ENCODE peak calls at places on chromosomes 11 and 22, in six cellular contexts. W, C, P, H, V and X are unnamed samples.
A peak's percentile ranks its signal among the peaks of the same experiment; 100 is the strongest.

GRCh38 chr22:23675502-23676415 is 15.1 kb upstream of the RGL4 start:
- DNase-seq in H (no peak), C (no peak), W (peak; percentile 71), P (peak; percentile 85), V (no peak), X (no peak)

GRCh38 chr11:27626938-27627586 is 73.2 kb downstream of the BDNF start:
- DNase-seq in C (no peak), W (no peak), V (no peak), P (no peak), H (no peak), X (no peak)

GRCh38 chr11:130002352-130002845 is at the start of gene PRDM10:
- DNase-seq in C (peak; percentile 98), H (peak; percentile 89), P (peak; percentile 96), W (peak; percentile 95), V (peak; percentile 90), X (peak; percentile 73)

GRCh38 chr11:45322891-45323597 is 36.9 kb upstream of the SYT13 start:
- DNase-seq in W (no peak), C (no peak), V (no peak), H (no peak), P (no peak), X (no peak)

GRCh38 chr11:10784229-10785145 is 24.2 kb downstream of the EIF4G2 start:
- DNase-seq in V (no peak), C (no peak), P (no peak), W (no peak), H (no peak), X (no peak)

GRCh38 chr11:95232666-95233065 is 1.7 kb upstream of the SESN3 start:
- DNase-seq in W (no peak), V (no peak), H (no peak), C (no peak), P (no peak), X (no peak)

GRCh38 chr11:43268161-43268560 is 43.6 kb upstream of the API5 start:
- DNase-seq in W (no peak), C (no peak), P (no peak), V (no peak), H (no peak), X (peak; percentile 10)

GRCh38 chr22:23214398-23214797 is 34.1 kb downstream of the BCR start:
- DNase-seq in P (no peak), W (no peak), H (no peak), C (no peak), V (no peak), X (no peak)

GRCh38 chr11:35138949-35139881 is at the start of gene CD44:
- DNase-seq in W (peak; percentile 90), C (peak; percentile 34), H (peak; percentile 61), P (peak; percentile 91), V (peak; percentile 76), X (peak; percentile 91)

GRCh38 chr11:123122341-123122740 is 60.4 kb upstream of the HSPA8 start:
- DNase-seq in V (no peak), H (no peak), C (no peak), P (no peak), W (no peak), X (peak; percentile 48)

GRCh38 chr11:93005239-93005638 is 35.8 kb downstream of the MTNR1B start:
- DNase-seq in W (no peak), H (no peak), P (no peak), V (no peak), C (no peak), X (peak; percentile 39)

GRCh38 chr11:43689167-43689566 is 8.6 kb downstream of the HSD17B12 start:
- DNase-seq in H (no peak), C (no peak), V (no peak), P (no peak), W (no peak), X (no peak)

GRCh38 chr11:46309669-46310288 is 32.3 kb downstream of the CREB3L1 start:
- DNase-seq in H (no peak), P (peak; percentile 60), V (no peak), C (no peak), W (no peak), X (no peak)

GRCh38 chr11:10599388-10600175 is 31.1 kb upstream of the LYVE1 start:
- DNase-seq in W (no peak), P (no peak), C (no peak), H (no peak), V (no peak), X (no peak)

GRCh38 chr11:10310301-10310841 is 5.5 kb downstream of the ADM start:
- DNase-seq in V (no peak), P (no peak), W (no peak), C (no peak), H (no peak), X (no peak)

GRCh38 chr11:38680746-38681145 is 2082.7 kb upstream of the RAG2 start:
- DNase-seq in V (no peak), W (no peak), C (no peak), P (no peak), H (no peak), X (no peak)

GRCh38 chr11:73465019-73465675 is 88.9 kb downstream of the RELT start:
- DNase-seq in H (no peak), W (no peak), V (no peak), P (no peak), C (no peak), X (no peak)

GRCh38 chr11:1224109-1224485 is 1.2 kb downstream of the MUC5B start:
- DNase-seq in C (no peak), P (peak; percentile 17), H (no peak), W (no peak), V (no peak), X (no peak)

GRCh38 chr11:122882809-122883681 is 486 bp downstream of the JHY start:
- DNase-seq in V (peak; percentile 53), H (peak; percentile 21), W (peak; percentile 69), P (no peak), C (peak; percentile 25), X (peak; percentile 62)

GRCh38 chr22:46149493-46149997 is 781 bp upstream of the PPARA start:
- DNase-seq in W (peak; percentile 88), P (no peak), C (no peak), V (peak; percentile 22), H (no peak), X (no peak)